ENCODE peak calls at places on chromosomes 2 and 18, in ten cellular contexts. G is activated T-cell treated with anti-CD3 and anti-CD28 coated beads for 24 hours; F is HFFc6; V is stomach; H is mammary epithelial cell; R is thoracic aorta; J is iPS DF 6.9; I is HEK293T; C is NCI-H345; W is CD8-positive, alpha-beta memory T cell. K is an unnamed sample.

GRCh38 chr18:37588289-37588688 is 22.7 kb upstream of the CELF4 start:
- DNase-seq in G (no peak), F (no peak), R (no peak), J (no peak), I (no peak), H (no peak), V (no peak), C (no peak), W (no peak), K (no peak)

GRCh38 chr2:137847443-137847842 is 116.8 kb upstream of the HNMT start:
- DNase-seq in J (no peak), G (no peak), H (peak; percentile 44), R (no peak), V (no peak), I (no peak), F (no peak), C (no peak), W (no peak), K (no peak)

GRCh38 chr2:172964511-172964910 is 111.1 kb upstream of the MAP3K20 start:
- DNase-seq in R (no peak), H (no peak), W (no peak), C (no peak), G (no peak), J (no peak), F (peak; percentile 24), V (no peak), I (no peak), K (no peak)

GRCh38 chr2:166560022-166560421 is 66.0 kb upstream of the SCN7A start:
- DNase-seq in R (no peak), W (no peak), V (no peak), I (no peak), H (no peak), J (no peak), C (no peak), G (no peak), F (no peak), K (no peak)

GRCh38 chr2:238157506-238158017 is 1.2 kb upstream of the ERFE start:
- DNase-seq in J (no peak), C (peak; percentile 82), F (no peak), R (no peak), I (no peak), H (no peak), V (no peak), G (no peak), W (no peak), K (no peak)

GRCh38 chr2:64288321-64288931 is 144.2 kb upstream of the PELI1 start:
- DNase-seq in J (no peak), V (no peak), C (no peak), G (no peak), R (no peak), I (no peak), H (peak; percentile 23), W (no peak), F (peak; percentile 62), K (no peak)

GRCh38 chr18:32424696-32425095 is 46.0 kb downstream of the GAREM1 start:
- DNase-seq in C (no peak), V (no peak), J (no peak), G (no peak), W (no peak), R (no peak), I (no peak), H (no peak), F (no peak), K (no peak)

GRCh38 chr2:58709274-58709673 is 468.1 kb upstream of the FANCL start:
- DNase-seq in G (no peak), F (no peak), H (no peak), J (no peak), C (no peak), W (no peak), I (no peak), R (no peak), V (no peak), K (no peak)

GRCh38 chr2:88128654-88129312 is 921 bp upstream of the FABP1 start:
- DNase-seq in W (no peak), F (no peak), H (no peak), V (no peak), J (no peak), I (no peak), G (no peak), R (no peak), C (no peak), K (no peak)

GRCh38 chr2:150610670-150611279 is 123.3 kb upstream of the RND3 start:
- DNase-seq in V (peak; percentile 27), G (no peak), F (peak; percentile 72), C (no peak), H (peak; percentile 70), I (peak; percentile 51), J (peak; percentile 67), W (no peak), R (no peak), K (no peak)